ENCODE peak calls at places on chromosomes 16 and 17, in four cellular contexts. R is upper lobe of left lung, S is GM12878, Q is K562. X is an unnamed sample.

GRCh38 chr17:40070895-40071719 is 8.3 kb downstream of the THRA start:
- ATAC-seq in R (peak), S (no peak), Q (peak), X (no peak)

GRCh38 chr17:9183297-9183696 is 162.0 kb downstream of the NTN1 start:
- ATAC-seq in R (no peak), S (no peak), Q (no peak), X (no peak)

GRCh38 chr16:78297066-78297666 is 197.7 kb downstream of the WWOX start:
- ATAC-seq in R (no peak), S (no peak), Q (no peak), X (no peak)

GRCh38 chr17:58606934-58607333 is 84.9 kb downstream of the TEX14 start:
- ATAC-seq in R (no peak), S (no peak), Q (no peak), X (no peak)

GRCh38 chr17:2054740-2055493 is at the start of gene HIC1:
- ATAC-seq in R (peak), S (peak), Q (peak), X (peak)

GRCh38 chr17:11705111-11705510 is 106.8 kb downstream of the DNAH9 start:
- ATAC-seq in R (no peak), S (no peak), Q (no peak), X (no peak)

GRCh38 chr16:75074920-75075687 is 41.5 kb downstream of the LDHD start:
- ATAC-seq in R (peak), S (peak), Q (peak), X (peak)

GRCh38 chr17:77332034-77332971 is 191.5 kb downstream of the SEC14L1 start:
- ATAC-seq in R (no peak), S (peak), Q (no peak), X (no peak)

GRCh38 chr17:9290226-9290613 is 268.9 kb downstream of the NTN1 start:
- ATAC-seq in R (no peak), S (no peak), Q (no peak), X (no peak)

GRCh38 chr16:81315271-81316175 is 761 bp downstream of the GAN start:
- ATAC-seq in R (peak), S (peak), Q (peak), X (peak)

DNA sequence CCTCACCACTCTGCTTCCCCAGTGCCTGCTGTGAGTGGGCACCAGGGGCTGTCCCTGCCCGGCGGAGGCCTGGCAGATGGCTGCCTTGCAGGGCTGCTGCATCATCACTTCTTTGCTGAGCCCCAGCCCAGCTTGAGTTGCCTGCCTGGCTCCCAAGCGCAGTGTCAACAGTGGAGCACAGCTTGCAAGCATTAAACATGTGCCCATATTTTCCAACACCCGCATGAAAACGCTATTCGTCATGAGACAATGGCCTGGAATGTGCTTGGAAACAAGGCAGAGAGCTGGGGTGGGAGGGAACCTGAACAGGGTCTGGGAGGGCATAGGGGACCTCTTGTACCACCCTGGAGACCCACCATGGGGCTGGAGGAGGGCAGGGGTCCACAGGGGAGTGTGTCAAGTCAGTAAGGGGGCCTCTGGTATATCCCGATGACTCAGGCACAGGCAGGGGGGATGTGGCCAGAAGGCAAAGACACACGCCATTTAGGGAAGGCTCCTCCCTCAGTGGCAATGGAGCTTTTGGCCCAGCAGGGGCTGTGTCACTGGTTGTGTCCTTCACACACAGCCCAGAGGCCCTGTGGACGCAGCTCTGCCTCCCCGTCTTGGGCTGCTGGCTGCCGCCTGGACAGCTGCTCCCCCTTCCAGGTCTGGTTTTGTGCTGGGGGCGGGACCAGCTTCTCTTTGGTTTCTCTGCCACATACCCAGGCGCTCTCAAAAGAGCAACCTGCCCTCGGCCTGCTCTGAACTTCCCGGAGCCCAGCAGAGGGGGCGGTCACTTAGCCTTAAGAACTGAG is 17.4 kb upstream of the MTSS2 start:
- ATAC-seq in R (no peak), S (no peak), Q (peak), X (peak)
- TF ChIP-seq EP300 in R (no peak), S (no peak), Q (no peak), X (no peak)

DNA sequence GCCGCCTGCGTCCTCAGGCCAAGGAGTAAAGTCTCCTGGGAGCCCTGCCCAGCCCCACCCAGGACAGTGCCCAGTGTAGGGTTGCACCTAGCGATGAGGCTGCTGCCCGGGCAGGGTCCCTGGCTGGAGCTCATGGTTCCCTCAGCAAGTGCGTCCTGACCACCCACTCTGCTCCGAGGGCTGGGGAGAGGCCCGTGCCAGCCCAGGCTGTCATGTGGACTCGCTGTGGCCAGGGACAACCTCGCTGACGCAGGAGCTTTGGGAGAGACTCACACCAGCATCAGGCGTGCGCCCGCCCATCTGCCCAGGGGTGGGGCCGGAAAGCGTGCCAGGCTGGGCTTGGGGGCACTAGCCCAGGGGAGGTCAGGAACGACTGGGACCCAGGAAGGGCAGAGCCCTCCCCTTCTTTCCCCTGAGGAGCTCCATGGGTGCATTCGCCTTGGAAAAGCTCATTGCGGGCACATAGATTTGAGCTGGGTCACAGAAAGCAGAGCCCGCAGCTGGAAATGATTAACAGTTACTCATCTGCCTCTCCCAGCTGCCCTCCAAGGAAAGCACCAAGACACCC is 19.7 kb downstream of the DPEP1 start:
- ATAC-seq in R (no peak), S (no peak), Q (no peak), X (no peak)
- H3K4me3 ChIP-seq in R (no peak), S (no peak), Q (no peak), X (no peak)

GRCh38 chr17:47946929-47947397 is 5.6 kb downstream of the PNPO start:
- ATAC-seq in R (peak), S (peak), Q (peak), X (peak)
- TF ChIP-seq POLR2AphosphoS5 in R (no peak), S (no peak), Q (no peak), X (no peak)

GRCh38 chr16:73149329-73149728 is 101.4 kb upstream of the ZFHX3 start:
- ATAC-seq in R (no peak), S (no peak), Q (no peak), X (no peak)
- TF ChIP-seq EP300 in R (no peak), S (no peak), Q (no peak), X (no peak)

GRCh38 chr16:19386555-19386954 is 31.1 kb upstream of the TMC5 start:
- ATAC-seq in R (no peak), S (no peak), Q (no peak), X (no peak)

GRCh38 chr16:19382887-19383816 is 34.5 kb upstream of the TMC5 start:
- ATAC-seq in R (peak), S (no peak), Q (no peak), X (no peak)

GRCh38 chr16:19380316-19380715 is 37.4 kb upstream of the TMC5 start:
- ATAC-seq in R (no peak), S (no peak), Q (no peak), X (no peak)

GRCh38 chr16:19382084-19382801 is 35.4 kb upstream of the TMC5 start:
- ATAC-seq in R (peak), S (no peak), Q (no peak), X (no peak)

DNA sequence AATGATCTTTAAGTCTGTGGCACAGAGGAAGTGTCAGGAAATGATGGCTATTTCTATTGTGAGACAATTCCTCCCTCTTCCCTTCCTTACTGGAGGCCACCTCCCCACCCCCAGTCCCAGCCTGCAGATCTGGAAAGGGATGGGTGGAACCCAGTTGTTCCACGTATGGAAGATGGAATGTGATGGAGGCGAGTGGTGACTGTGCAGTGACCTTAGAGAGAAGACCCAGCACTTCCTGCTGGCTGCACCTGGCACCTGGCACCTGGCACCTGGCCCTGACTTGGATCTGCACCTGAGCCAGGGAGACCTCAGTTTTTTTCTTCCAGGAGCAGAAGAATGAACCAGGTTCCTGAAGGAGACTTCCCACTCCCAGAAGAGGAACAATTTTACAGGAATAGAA is 33.0 kb upstream of the TMC5 start:
- ATAC-seq in R (peak), S (no peak), Q (no peak), X (no peak)
- H3K4me3 ChIP-seq in R (no peak), S (no peak), Q (no peak), X (no peak)